ENCODE peak calls at places on chromosomes 7 and 10, in six cellular contexts. E is neural progenitor cell, Z is PC-3, A is GM23248, Y is hepatocyte, C is HCT116. D is an unnamed sample.
A peak's percentile ranks its signal among the peaks of the same experiment; 100 is the strongest.

GRCh38 chr7:50304158-50304910 is at the start of gene IKZF1:
- DNase-seq in A (peak; percentile 9), C (no peak), E (peak; percentile 80), Z (no peak), Y (peak; percentile 35), D (peak; percentile 70)

GRCh38 chr10:110363572-110364411 is 59.1 kb upstream of the SMNDC1 start:
- DNase-seq in Y (no peak), A (peak; percentile 45), C (no peak), Z (no peak), E (peak; percentile 26), D (no peak)

GRCh38 chr7:576524-577277 is 57.1 kb upstream of the PDGFA start:
- DNase-seq in Y (no peak), E (no peak), C (no peak), A (no peak), Z (no peak), D (no peak)

GRCh38 chr7:159091480-159092475 is 52.9 kb downstream of the VIPR2 start:
- DNase-seq in A (no peak), Z (no peak), E (no peak), C (no peak), Y (no peak), D (no peak)

GRCh38 chr7:148664319-148664718 is 34.4 kb upstream of the CUL1 start:
- DNase-seq in C (no peak), A (peak; percentile 48), Y (peak; percentile 18), E (no peak), Z (no peak), D (no peak)

GRCh38 chr7:158985583-158985982 is 129.2 kb downstream of the DYNC2I1 start:
- DNase-seq in E (no peak), A (no peak), C (no peak), Y (no peak), Z (no peak), D (no peak)

GRCh38 chr10:101772895-101773761 is 2.8 kb downstream of the FGF8 start:
- DNase-seq in Z (no peak), E (peak; percentile 44), A (no peak), C (no peak), Y (no peak), D (no peak)

GRCh38 chr10:131933016-131933694 is 32.3 kb downstream of the PPP2R2D start:
- DNase-seq in A (no peak), Y (no peak), E (no peak), C (no peak), Z (no peak), D (no peak)

GRCh38 chr10:54947605-54948004 is 146.6 kb upstream of the PCDH15 start:
- DNase-seq in Y (no peak), Z (no peak), C (no peak), E (no peak), A (no peak), D (no peak)

GRCh38 chr10:132265878-132266496 is 41.8 kb downstream of the STK32C start:
- DNase-seq in E (no peak), Z (no peak), C (no peak), Y (no peak), A (peak; percentile 23), D (no peak)

GRCh38 chr7:143120696-143121405 is 11.0 kb upstream of the PIP start:
- DNase-seq in C (no peak), E (no peak), Y (no peak), Z (no peak), A (no peak), D (no peak)

GRCh38 chr10:86290933-86291615 is 75.5 kb downstream of the GRID1 start:
- DNase-seq in Z (no peak), E (no peak), Y (no peak), C (no peak), A (no peak), D (no peak)

GRCh38 chr7:143002856-143003255 is 24.1 kb downstream of the OR9A2 start:
- DNase-seq in Z (peak; percentile 35), Y (peak; percentile 33), C (no peak), A (no peak), E (no peak), D (no peak)

GRCh38 chr7:129146237-129146979 is 1.9 kb downstream of the TSPAN33 start:
- DNase-seq in A (no peak), Y (no peak), C (no peak), E (no peak), Z (no peak), D (peak; percentile 70)

GRCh38 chr10:97689637-97690036 is 2.6 kb upstream of the AVPI1 start:
- DNase-seq in E (no peak), A (peak; percentile 98), Y (no peak), Z (peak; percentile 88), C (peak; percentile 59), D (no peak)

GRCh38 chr10:31867646-31868045 is 61.0 kb downstream of the ARHGAP12 start:
- DNase-seq in Y (no peak), Z (peak; percentile 54), E (no peak), C (no peak), A (peak; percentile 67), D (no peak)

GRCh38 chr7:130369110-130369711 is 11.1 kb upstream of the CPA1 start:
- DNase-seq in Z (no peak), E (no peak), Y (peak; percentile 56), C (no peak), A (peak; percentile 84), D (no peak)

GRCh38 chr7:129017933-129018538 is 36.9 kb downstream of the TNPO3 start:
- DNase-seq in C (no peak), Y (no peak), Z (no peak), E (no peak), A (no peak), D (peak; percentile 82)

GRCh38 chr7:44212581-44213184 is 11.9 kb downstream of the YKT6 start:
- DNase-seq in Z (no peak), C (no peak), A (no peak), Y (no peak), E (no peak), D (no peak)

GRCh38 chr7:2214636-2215035 is 18.1 kb downstream of the MAD1L1 start:
- DNase-seq in C (no peak), Z (no peak), A (peak; percentile 11), Y (no peak), E (no peak), D (no peak)

GRCh38 chr10:73953665-73954064 is 42.7 kb downstream of the PLAU start:
- DNase-seq in Y (no peak), C (no peak), Z (no peak), A (peak; percentile 39), E (no peak), D (no peak)

GRCh38 chr7:155291045-155291530 is 6.6 kb upstream of the INSIG1 start:
- DNase-seq in A (peak; percentile 79), Y (peak; percentile 75), C (peak; percentile 80), Z (peak; percentile 67), E (no peak), D (no peak)
- TF ChIP-seq EZH2phosphoT487 in A (no peak), Y (no peak), C (no peak), Z (no peak), E (no peak), D (no peak)

GRCh38 chr10:71666607-71667373 is 52.8 kb downstream of the C10orf105 start:
- DNase-seq in Z (no peak), C (no peak), Y (peak; percentile 32), A (no peak), E (peak; percentile 52), D (no peak)
- TF ChIP-seq EZH2phosphoT487 in Z (no peak), C (no peak), Y (no peak), A (no peak), E (no peak), D (no peak)

GRCh38 chr10:14609178-14609577 is 165.5 kb downstream of the FAM107B start:
- DNase-seq in Z (no peak), E (no peak), C (no peak), A (no peak), Y (no peak), D (no peak)

GRCh38 chr10:14611971-14612693 is 162.6 kb downstream of the FAM107B start:
- DNase-seq in C (no peak), Y (peak; percentile 51), A (no peak), E (no peak), Z (no peak), D (no peak)

GRCh38 chr10:14616465-14616864 is 158.2 kb downstream of the FAM107B start:
- DNase-seq in Z (no peak), C (no peak), A (no peak), Y (no peak), E (peak; percentile 19), D (no peak)

GRCh38 chr10:14613570-14613918 is 161.2 kb downstream of the FAM107B start:
- DNase-seq in E (no peak), Y (no peak), A (no peak), Z (no peak), C (no peak), D (no peak)

GRCh38 chr10:14612873-14613569 is 161.7 kb downstream of the FAM107B start:
- DNase-seq in Z (no peak), E (no peak), A (no peak), Y (no peak), C (no peak), D (no peak)
- TF ChIP-seq EZH2phosphoT487 in Z (no peak), E (no peak), A (no peak), Y (no peak), C (no peak), D (no peak)

GRCh38 chr7:133790911-133791310 is 336.2 kb upstream of the LRGUK start:
- DNase-seq in Z (no peak), C (no peak), A (no peak), Y (no peak), E (no peak), D (no peak)

GRCh38 chr7:133795061-133795460 is 332.1 kb upstream of the LRGUK start:
- DNase-seq in Z (no peak), E (no peak), C (no peak), Y (no peak), A (no peak), D (no peak)

GRCh38 chr7:133786401-133786937 is 340.7 kb upstream of the LRGUK start:
- DNase-seq in Z (no peak), Y (no peak), C (no peak), E (no peak), A (no peak), D (no peak)

GRCh38 chr7:133794490-133794889 is 332.6 kb upstream of the LRGUK start:
- DNase-seq in Y (no peak), E (no peak), A (peak; percentile 45), C (no peak), Z (no peak), D (no peak)

DNA sequence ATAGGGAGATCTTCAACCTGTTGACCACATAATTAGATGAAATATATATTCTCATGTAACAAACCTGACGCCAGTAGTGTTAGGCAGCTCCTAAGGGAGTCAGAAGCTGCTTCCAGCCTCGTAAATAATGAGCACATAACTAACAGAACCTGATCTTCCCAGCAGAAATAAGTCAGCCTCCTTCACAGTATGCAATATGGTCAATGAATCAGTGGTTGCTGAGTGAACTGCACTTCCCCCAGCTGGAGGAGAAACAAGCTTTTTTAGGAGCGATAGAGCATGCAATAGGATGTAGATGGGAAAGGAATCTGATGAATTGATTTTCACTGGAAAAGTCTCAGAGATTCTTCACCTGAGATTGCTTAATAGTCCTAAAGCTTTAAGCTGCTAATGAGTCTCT is 337.2 kb upstream of the LRGUK start:
- DNase-seq in C (no peak), E (peak; percentile 23), Y (no peak), A (no peak), Z (peak; percentile 66), D (no peak)
- TF ChIP-seq EZH2phosphoT487 in C (no peak), E (no peak), Y (no peak), A (no peak), Z (no peak), D (no peak)

D was measured in OCI-LY7.